ENCODE peak calls at places on chromosomes 13 and 19, in four cellular contexts. M, B, U and X are unnamed samples.

GRCh38 chr13:68588623-68589022 is 1358.5 kb upstream of the PCDH9 start:
- DNase-seq in M (no peak), B (no peak), U (no peak), X (no peak)

GRCh38 chr19:18657590-18658365 is 20.9 kb downstream of the KLHL26 start:
- DNase-seq in M (no peak), B (no peak), U (no peak), X (no peak)

GRCh38 chr19:47891923-47892666 is 6.0 kb upstream of the SULT2A1 start:
- DNase-seq in M (no peak), B (no peak), U (no peak), X (no peak)

GRCh38 chr13:109743706-109744453 is 42.5 kb downstream of the IRS2 start:
- DNase-seq in M (no peak), B (no peak), U (no peak), X (no peak)

GRCh38 chr19:45413497-45413896 is 7.1 kb downstream of the POLR1G start:
- DNase-seq in M (no peak), B (no peak), U (no peak), X (no peak)

GRCh38 chr13:25881946-25882574 is 169.8 kb downstream of the SHISA2 start:
- DNase-seq in M (no peak), B (no peak), U (no peak), X (no peak)

GRCh38 chr13:114128624-114129522 is 3.5 kb downstream of the RASA3 start:
- DNase-seq in M (peak; percentile 81), B (peak; percentile 57), U (peak; percentile 83), X (peak; percentile 90)

GRCh38 chr13:46389985-46390384 is 2.9 kb upstream of the RUBCNL start:
- DNase-seq in M (no peak), B (no peak), U (no peak), X (peak; percentile 73)

GRCh38 chr13:76378767-76379166 is 507.4 kb downstream of the KCTD12 start:
- DNase-seq in M (no peak), B (no peak), U (no peak), X (no peak)

GRCh38 chr19:38204096-38204495 is 19.9 kb downstream of the DPF1 start:
- DNase-seq in M (no peak), B (no peak), U (no peak), X (no peak)

GRCh38 chr19:5563941-5564612 is 3.7 kb downstream of the TINCR start:
- DNase-seq in M (no peak), B (no peak), U (no peak), X (no peak)

GRCh38 chr19:50377517-50377916 is 1.3 kb downstream of the NR1H2 start:
- DNase-seq in M (no peak), B (no peak), U (no peak), X (no peak)

GRCh38 chr13:83485101-83485500 is 397.2 kb downstream of the SLITRK1 start:
- DNase-seq in M (no peak), B (no peak), U (no peak), X (no peak)

GRCh38 chr19:56321981-56322558 is 7.4 kb upstream of the ZSCAN5A start:
- DNase-seq in M (no peak), B (no peak), U (no peak), X (no peak)

GRCh38 chr13:59425211-59425721 is 738.5 kb downstream of the DIAPH3 start:
- DNase-seq in M (no peak), B (no peak), U (no peak), X (no peak)

GRCh38 chr19:51799311-51799997 is 4.5 kb downstream of the FPR3 start:
- DNase-seq in M (no peak), B (no peak), U (no peak), X (no peak)

GRCh38 chr13:100197116-100197515 is 108.2 kb downstream of the PCCA start:
- DNase-seq in M (no peak), B (no peak), U (no peak), X (no peak)

GRCh38 chr13:98813993-98814392 is 61.5 kb upstream of the SLC15A1 start:
- DNase-seq in M (no peak), B (no peak), U (no peak), X (no peak)

GRCh38 chr13:28357247-28357825 is 137.6 kb downstream of the FLT1 start:
- DNase-seq in M (no peak), B (no peak), U (no peak), X (no peak)

GRCh38 chr19:17490411-17490810 is 20.1 kb downstream of the SLC27A1 start:
- DNase-seq in M (no peak), B (no peak), U (no peak), X (no peak)

GRCh38 chr19:3586124-3586626 is 897 bp downstream of the GIPC3 start:
- DNase-seq in M (peak; percentile 46), B (no peak), U (no peak), X (no peak)

GRCh38 chr13:109156181-109156935 is 526.9 kb downstream of the MYO16 start:
- DNase-seq in M (no peak), B (no peak), U (no peak), X (no peak)

GRCh38 chr19:35932291-35932936 is 3.8 kb upstream of the LRFN3 start:
- DNase-seq in M (no peak), B (no peak), U (no peak), X (no peak)

GRCh38 chr13:108086678-108087077 is 128.7 kb downstream of the LIG4 start:
- DNase-seq in M (no peak), B (no peak), U (no peak), X (no peak)

GRCh38 chr13:75968103-75968838 is 332.1 kb downstream of the LMO7 start:
- DNase-seq in M (no peak), B (no peak), U (no peak), X (no peak)

GRCh38 chr19:48061401-48062344 is 17.8 kb upstream of the CABP5 start:
- DNase-seq in M (no peak), B (no peak), U (no peak), X (no peak)

GRCh38 chr19:33638167-33639033 is 16.6 kb downstream of the CHST8 start:
- DNase-seq in M (no peak), B (no peak), U (no peak), X (no peak)